ENCODE peak calls at places on chromosome 10, in six cellular contexts. Z, Q, Y, B, M and K are unnamed samples.

GRCh38 chr10:62903828-62904227 is 87.7 kb upstream of the EGR2 start:
- DNase-seq in Z (peak), Q (no peak), Y (no peak), B (no peak), M (no peak), K (no peak)

GRCh38 chr10:391304-391703 is 256.0 kb downstream of the ZMYND11 start:
- DNase-seq in Z (no peak), Q (no peak), Y (no peak), B (no peak), M (no peak), K (no peak)

GRCh38 chr10:33235951-33236350 is 98.5 kb downstream of the NRP1 start:
- DNase-seq in Z (no peak), Q (no peak), Y (no peak), B (no peak), M (no peak), K (no peak)

GRCh38 chr10:33675235-33675634 is 340.8 kb upstream of the NRP1 start:
- DNase-seq in Z (no peak), Q (no peak), Y (no peak), B (peak), M (no peak), K (no peak)

GRCh38 chr10:110355181-110355831 is 50.6 kb upstream of the SMNDC1 start:
- DNase-seq in Z (no peak), Q (no peak), Y (no peak), B (no peak), M (no peak), K (no peak)

GRCh38 chr10:62081322-62081945 is 179.9 kb downstream of the ARID5B start:
- DNase-seq in Z (no peak), Q (no peak), Y (no peak), B (no peak), M (no peak), K (no peak)

GRCh38 chr10:805635-806305 is 116.3 kb upstream of the DIP2C start:
- DNase-seq in Z (no peak), Q (no peak), Y (no peak), B (no peak), M (no peak), K (no peak)

GRCh38 chr10:42934842-42935241 is 142.0 kb upstream of the RET start:
- DNase-seq in Z (no peak), Q (no peak), Y (no peak), B (no peak), M (no peak), K (no peak)

GRCh38 chr10:62541811-62542210 is 167.6 kb downstream of the ZNF365 start:
- DNase-seq in Z (no peak), Q (no peak), Y (peak), B (no peak), M (no peak), K (no peak)

GRCh38 chr10:76397957-76398665 is 966.7 kb downstream of the LRMDA start:
- DNase-seq in Z (no peak), Q (no peak), Y (no peak), B (peak), M (no peak), K (no peak)